ENCODE peak calls at places on chromosome 3, in seven cellular contexts. One of them, this sample, is unnamed.
A peak's percentile ranks its signal among the peaks of the same experiment; 100 is the strongest.

GRCh38 chr3:172982731-172983364 is 158.2 kb downstream of the SPATA16 start:
- DNase-seq in suprapubic skin: no peak
- DNase-seq in substantia nigra: no peak
- DNase-seq in body of pancreas: no peak
- DNase-seq in esophagus squamous epithelium: no peak
- DNase-seq in HCT116: peak; percentile 7
- DNase-seq in HL-60: no peak
- DNase-seq in this sample: no peak

GRCh38 chr3:107035176-107035575 is 342.1 kb upstream of the CCDC54 start:
- DNase-seq in HL-60: no peak
- DNase-seq in esophagus squamous epithelium: no peak
- DNase-seq in body of pancreas: no peak
- DNase-seq in substantia nigra: no peak
- DNase-seq in HCT116: no peak
- DNase-seq in suprapubic skin: no peak
- DNase-seq in this sample: no peak

GRCh38 chr3:42635111-42635510 is 18.4 kb upstream of the ZBTB47 start:
- DNase-seq in HL-60: no peak
- DNase-seq in body of pancreas: no peak
- DNase-seq in esophagus squamous epithelium: no peak
- DNase-seq in suprapubic skin: no peak
- DNase-seq in substantia nigra: no peak
- DNase-seq in HCT116: no peak
- DNase-seq in this sample: no peak

GRCh38 chr3:183698760-183699159 is 1.2 kb downstream of the YEATS2 start:
- DNase-seq in suprapubic skin: no peak
- DNase-seq in HL-60: peak; percentile 70
- DNase-seq in esophagus squamous epithelium: no peak
- DNase-seq in substantia nigra: no peak
- DNase-seq in HCT116: no peak
- DNase-seq in body of pancreas: no peak
- DNase-seq in this sample: no peak

GRCh38 chr3:55482496-55483195 is 4.5 kb downstream of the WNT5A start:
- DNase-seq in HCT116: no peak
- DNase-seq in HL-60: no peak
- DNase-seq in esophagus squamous epithelium: no peak
- DNase-seq in substantia nigra: no peak
- DNase-seq in suprapubic skin: no peak
- DNase-seq in body of pancreas: no peak
- DNase-seq in this sample: no peak

GRCh38 chr3:29514912-29515311 is 234.0 kb downstream of the RBMS3 start:
- DNase-seq in substantia nigra: no peak
- DNase-seq in HL-60: no peak
- DNase-seq in esophagus squamous epithelium: no peak
- DNase-seq in suprapubic skin: no peak
- DNase-seq in body of pancreas: no peak
- DNase-seq in HCT116: no peak
- DNase-seq in this sample: no peak

GRCh38 chr3:128322030-128323022 is 144.4 kb downstream of the DNAJB8 start:
- DNase-seq in body of pancreas: peak; percentile 80
- DNase-seq in HL-60: peak; percentile 57
- DNase-seq in HCT116: no peak
- DNase-seq in suprapubic skin: no peak
- DNase-seq in substantia nigra: no peak
- DNase-seq in esophagus squamous epithelium: no peak
- DNase-seq in this sample: no peak

GRCh38 chr3:122397136-122397645 is 13.2 kb downstream of the FAM162A start:
- DNase-seq in esophagus squamous epithelium: no peak
- DNase-seq in HCT116: no peak
- DNase-seq in suprapubic skin: no peak
- DNase-seq in body of pancreas: no peak
- DNase-seq in substantia nigra: no peak
- DNase-seq in HL-60: no peak
- DNase-seq in this sample: no peak

GRCh38 chr3:136577791-136578190 is 174.4 kb downstream of the STAG1 start:
- DNase-seq in HL-60: no peak
- DNase-seq in esophagus squamous epithelium: no peak
- DNase-seq in body of pancreas: no peak
- DNase-seq in substantia nigra: no peak
- DNase-seq in HCT116: no peak
- DNase-seq in suprapubic skin: no peak
- DNase-seq in this sample: no peak

GRCh38 chr3:120435621-120436020 is 15.2 kb downstream of the FSTL1 start:
- DNase-seq in HCT116: peak; percentile 50
- DNase-seq in esophagus squamous epithelium: no peak
- DNase-seq in substantia nigra: no peak
- DNase-seq in suprapubic skin: no peak
- DNase-seq in HL-60: no peak
- DNase-seq in body of pancreas: no peak
- DNase-seq in this sample: peak; percentile 61

GRCh38 chr3:159455741-159456181 is 532.9 kb upstream of the IL12A start:
- DNase-seq in body of pancreas: no peak
- DNase-seq in esophagus squamous epithelium: no peak
- DNase-seq in suprapubic skin: no peak
- DNase-seq in substantia nigra: no peak
- DNase-seq in HCT116: no peak
- DNase-seq in HL-60: no peak
- DNase-seq in this sample: no peak

DNA sequence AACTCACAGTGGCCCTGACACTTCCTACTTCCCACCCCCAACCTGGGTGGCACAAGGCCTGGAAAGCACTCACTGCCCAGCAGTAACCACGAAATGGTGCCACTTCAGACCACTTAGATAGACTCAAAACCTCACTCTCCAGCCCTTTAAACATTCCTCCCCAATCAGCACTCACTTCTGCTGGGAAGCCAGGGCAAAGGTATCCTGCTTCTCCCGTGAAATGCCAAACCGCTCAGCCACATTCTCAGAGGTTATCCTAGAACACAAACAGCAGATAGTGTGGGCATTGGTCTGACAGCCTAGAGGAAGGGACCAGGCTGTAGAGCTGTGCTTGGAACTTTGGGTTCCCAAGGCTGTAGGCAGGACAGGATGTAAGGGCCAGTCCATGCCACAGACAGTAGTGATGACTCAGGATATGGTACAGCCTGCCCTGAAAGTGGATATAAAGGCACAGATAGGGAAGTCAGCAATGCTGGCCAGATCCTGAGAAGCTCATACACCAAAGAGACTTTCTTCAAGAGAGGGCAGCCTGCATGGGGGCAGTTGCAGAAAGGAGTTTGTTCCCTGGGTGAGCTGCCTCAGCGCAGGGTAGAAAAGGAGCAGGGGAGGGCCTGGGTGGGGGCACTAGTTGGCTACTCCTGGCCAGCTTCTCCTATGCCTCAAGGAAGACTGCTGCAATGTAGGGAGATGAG is 9.2 kb downstream of the ACAA1 start:
- DNase-seq in esophagus squamous epithelium: no peak
- DNase-seq in HL-60: no peak
- DNase-seq in substantia nigra: no peak
- DNase-seq in suprapubic skin: no peak
- DNase-seq in body of pancreas: peak; percentile 8
- DNase-seq in HCT116: no peak
- DNase-seq in this sample: peak; percentile 47
- H3K27ac ChIP-seq in esophagus squamous epithelium: no peak overlapping the region
- H3K27ac ChIP-seq in HL-60: no peak overlapping the region
- H3K27ac ChIP-seq in substantia nigra: no peak overlapping the region
- H3K27ac ChIP-seq in suprapubic skin: no peak overlapping the region
- H3K27ac ChIP-seq in body of pancreas: no peak overlapping the region
- H3K27ac ChIP-seq in HCT116: no peak overlapping the region
- H3K27ac ChIP-seq in this sample: no peak overlapping the region

GRCh38 chr3:105402287-105402801 is 35.6 kb downstream of the ALCAM start:
- DNase-seq in substantia nigra: no peak
- DNase-seq in body of pancreas: no peak
- DNase-seq in suprapubic skin: no peak
- DNase-seq in HCT116: peak; percentile 86
- DNase-seq in HL-60: no peak
- DNase-seq in esophagus squamous epithelium: no peak
- DNase-seq in this sample: no peak
- H3K27ac ChIP-seq in substantia nigra: no peak overlapping the region
- H3K27ac ChIP-seq in body of pancreas: no peak overlapping the region
- H3K27ac ChIP-seq in suprapubic skin: no peak overlapping the region
- H3K27ac ChIP-seq in HCT116: peak overlapping the region; percentile 87
- H3K27ac ChIP-seq in HL-60: no peak overlapping the region
- H3K27ac ChIP-seq in esophagus squamous epithelium: no peak overlapping the region
- H3K27ac ChIP-seq in this sample: no peak overlapping the region

GRCh38 chr3:124256156-124256555 is 264.2 kb upstream of the ROPN1 start:
- DNase-seq in body of pancreas: no peak
- DNase-seq in substantia nigra: no peak
- DNase-seq in esophagus squamous epithelium: no peak
- DNase-seq in HCT116: no peak
- DNase-seq in suprapubic skin: no peak
- DNase-seq in HL-60: no peak
- DNase-seq in this sample: no peak

GRCh38 chr3:124260206-124260915 is 268.4 kb upstream of the ROPN1 start:
- DNase-seq in HCT116: no peak
- DNase-seq in substantia nigra: no peak
- DNase-seq in HL-60: no peak
- DNase-seq in esophagus squamous epithelium: no peak
- DNase-seq in suprapubic skin: no peak
- DNase-seq in body of pancreas: no peak
- DNase-seq in this sample: peak; percentile 41

GRCh38 chr3:124257332-124257864 is 265.5 kb upstream of the ROPN1 start:
- DNase-seq in substantia nigra: no peak
- DNase-seq in HCT116: no peak
- DNase-seq in HL-60: no peak
- DNase-seq in suprapubic skin: no peak
- DNase-seq in body of pancreas: no peak
- DNase-seq in esophagus squamous epithelium: no peak
- DNase-seq in this sample: no peak

GRCh38 chr3:124256599-124256998 is 264.7 kb upstream of the ROPN1 start:
- DNase-seq in body of pancreas: no peak
- DNase-seq in HL-60: no peak
- DNase-seq in suprapubic skin: no peak
- DNase-seq in HCT116: no peak
- DNase-seq in esophagus squamous epithelium: no peak
- DNase-seq in substantia nigra: no peak
- DNase-seq in this sample: no peak

DNA sequence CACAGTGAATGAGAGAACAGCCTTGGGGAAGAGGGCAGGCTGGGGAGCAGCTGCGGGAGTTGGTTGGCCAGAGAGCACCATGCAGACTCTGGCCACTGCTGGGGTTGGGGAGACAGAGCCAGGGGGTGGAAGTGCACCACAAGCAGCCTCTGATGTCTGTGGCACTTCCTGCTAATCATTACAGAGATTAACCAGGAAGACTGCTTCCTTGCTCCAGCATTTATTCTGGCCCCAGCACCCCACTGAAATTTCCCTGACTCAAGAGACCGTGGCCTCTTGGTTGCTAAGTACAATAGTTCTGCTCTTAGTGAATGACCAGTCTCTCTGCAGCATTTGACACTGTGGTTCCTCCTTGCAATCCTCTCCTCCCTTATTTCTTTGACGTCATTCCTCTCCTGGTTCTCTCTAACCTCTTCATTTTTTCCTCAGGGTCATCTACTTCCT is 266.2 kb upstream of the ROPN1 start:
- DNase-seq in substantia nigra: no peak
- DNase-seq in HCT116: no peak
- DNase-seq in esophagus squamous epithelium: no peak
- DNase-seq in body of pancreas: no peak
- DNase-seq in suprapubic skin: no peak
- DNase-seq in HL-60: no peak
- DNase-seq in this sample: no peak
- H3K27ac ChIP-seq in substantia nigra: no peak overlapping the region
- H3K27ac ChIP-seq in HCT116: no peak overlapping the region
- H3K27ac ChIP-seq in esophagus squamous epithelium: peak overlapping the region; percentile 67
- H3K27ac ChIP-seq in body of pancreas: peak overlapping the region; percentile 31
- H3K27ac ChIP-seq in suprapubic skin: no peak overlapping the region
- H3K27ac ChIP-seq in HL-60: no peak overlapping the region
- H3K27ac ChIP-seq in this sample: peak overlapping the region; percentile 83

GRCh38 chr3:184717608-184717995 is 5.7 kb upstream of the MAGEF1 start:
- DNase-seq in substantia nigra: no peak
- DNase-seq in body of pancreas: no peak
- DNase-seq in HCT116: no peak
- DNase-seq in suprapubic skin: no peak
- DNase-seq in HL-60: no peak
- DNase-seq in esophagus squamous epithelium: no peak
- DNase-seq in this sample: peak; percentile 22

GRCh38 chr3:184716652-184717607 is 5.1 kb upstream of the MAGEF1 start:
- DNase-seq in body of pancreas: no peak
- DNase-seq in HL-60: no peak
- DNase-seq in suprapubic skin: no peak
- DNase-seq in HCT116: no peak
- DNase-seq in esophagus squamous epithelium: no peak
- DNase-seq in substantia nigra: peak; percentile 18
- DNase-seq in this sample: peak; percentile 57

GRCh38 chr3:184718431-184718830 is 6.6 kb upstream of the MAGEF1 start:
- DNase-seq in HL-60: no peak
- DNase-seq in substantia nigra: no peak
- DNase-seq in body of pancreas: no peak
- DNase-seq in suprapubic skin: no peak
- DNase-seq in esophagus squamous epithelium: no peak
- DNase-seq in HCT116: no peak
- DNase-seq in this sample: no peak

GRCh38 chr3:184713521-184713920 is 1.7 kb upstream of the MAGEF1 start:
- DNase-seq in substantia nigra: no peak
- DNase-seq in HL-60: no peak
- DNase-seq in suprapubic skin: no peak
- DNase-seq in esophagus squamous epithelium: no peak
- DNase-seq in HCT116: no peak
- DNase-seq in body of pancreas: no peak
- DNase-seq in this sample: no peak

GRCh38 chr3:184715943-184716651 is 4.2 kb upstream of the MAGEF1 start:
- DNase-seq in HCT116: no peak
- DNase-seq in HL-60: no peak
- DNase-seq in suprapubic skin: no peak
- DNase-seq in substantia nigra: no peak
- DNase-seq in esophagus squamous epithelium: no peak
- DNase-seq in body of pancreas: no peak
- DNase-seq in this sample: no peak
- H3K27ac ChIP-seq in HCT116: no peak overlapping the region
- H3K27ac ChIP-seq in HL-60: no peak overlapping the region
- H3K27ac ChIP-seq in suprapubic skin: peak overlapping the region; percentile 66
- H3K27ac ChIP-seq in substantia nigra: peak overlapping the region; percentile 62
- H3K27ac ChIP-seq in esophagus squamous epithelium: no peak overlapping the region
- H3K27ac ChIP-seq in body of pancreas: no peak overlapping the region
- H3K27ac ChIP-seq in this sample: no peak overlapping the region

This sample was measured in ascending aorta.